ENCODE peak calls at places on chromosomes 3 and 15, in seven cellular contexts. S is GM13977, R is astrocyte of the spinal cord, H is mammary epithelial cell, Y is EL, D is DND-41, F is progenitor cell of endocrine pancreas. P is an unnamed sample.

GRCh38 chr3:6354653-6355052 is 506.3 kb upstream of the GRM7 start:
- DNase-seq in H (no peak), Y (no peak), S (no peak), F (no peak), R (no peak), D (no peak), P (peak)

GRCh38 chr15:63900306-63900705 is 66.6 kb upstream of the HERC1 start:
- DNase-seq in R (no peak), F (no peak), D (no peak), H (no peak), S (no peak), Y (no peak), P (no peak)

GRCh38 chr3:179348325-179349013 is 960 bp downstream of the MFN1 start:
- DNase-seq in Y (no peak), R (no peak), F (no peak), S (peak), H (peak), D (no peak), P (no peak)

GRCh38 chr15:74025436-74025835 is 30.9 kb downstream of the PML start:
- DNase-seq in D (no peak), Y (peak), H (no peak), R (no peak), S (no peak), F (no peak), P (no peak)

GRCh38 chr3:98690876-98691275 is 72.3 kb upstream of the ST3GAL6 start:
- DNase-seq in Y (peak), S (no peak), R (no peak), D (no peak), F (no peak), H (peak), P (no peak)

GRCh38 chr15:58528197-58528870 is 96.5 kb downstream of the LIPC start:
- DNase-seq in H (no peak), S (no peak), Y (peak), D (no peak), R (no peak), F (no peak), P (no peak)

GRCh38 chr3:58299839-58300516 is 6.1 kb upstream of the RPP14 start:
- DNase-seq in D (no peak), Y (peak), F (no peak), R (peak), H (peak), S (no peak), P (no peak)

GRCh38 chr15:45919806-45920205 is 285.0 kb downstream of the SQOR start:
- DNase-seq in D (no peak), F (no peak), S (no peak), Y (peak), R (peak), H (peak), P (no peak)

GRCh38 chr15:61410656-61411055 is 181.6 kb upstream of the RORA start:
- DNase-seq in H (no peak), R (no peak), Y (no peak), F (no peak), D (no peak), S (no peak), P (no peak)

GRCh38 chr3:69439683-69440270 is 53.9 kb upstream of the FRMD4B start:
- DNase-seq in D (no peak), S (peak), F (no peak), H (no peak), Y (peak), R (peak), P (no peak)

GRCh38 chr3:133158686-133159085 is 120.5 kb downstream of the TMEM108 start:
- DNase-seq in H (no peak), Y (no peak), S (no peak), R (no peak), D (no peak), F (no peak), P (peak)

GRCh38 chr3:147424325-147424910 is 15.3 kb downstream of the ZIC1 start:
- DNase-seq in D (no peak), Y (no peak), S (peak), F (no peak), R (peak), H (no peak), P (no peak)

GRCh38 chr3:122758877-122759670 is 34.6 kb downstream of the HSPBAP1 start:
- DNase-seq in Y (no peak), D (no peak), R (no peak), F (no peak), S (no peak), H (peak), P (no peak)

GRCh38 chr15:70071799-70072198 is 25.9 kb downstream of the TLE3 start:
- DNase-seq in H (no peak), F (no peak), Y (no peak), R (no peak), S (no peak), D (no peak), P (peak)

GRCh38 chr3:53938645-53939044 is 47.0 kb upstream of the SELENOK start:
- DNase-seq in F (peak), Y (peak), D (peak), H (peak), R (peak), S (peak), P (peak)

GRCh38 chr3:196138927-196139680 is 57.2 kb upstream of the TFRC start:
- DNase-seq in S (no peak), R (no peak), F (no peak), D (no peak), H (peak), Y (peak), P (no peak)

GRCh38 chr3:156036258-156037053 is 83.9 kb upstream of the KCNAB1 start:
- DNase-seq in S (no peak), H (no peak), D (no peak), Y (no peak), R (no peak), F (no peak), P (no peak)

GRCh38 chr15:89362203-89363101 is 27.8 kb upstream of the POLG start:
- DNase-seq in D (no peak), H (no peak), F (no peak), R (no peak), S (no peak), Y (no peak), P (peak)

GRCh38 chr15:77507911-77508310 is 87.2 kb downstream of the HMG20A start:
- DNase-seq in Y (no peak), F (no peak), H (peak), S (peak), R (peak), D (no peak), P (no peak)

GRCh38 chr3:152192936-152193672 is 75.6 kb upstream of the MBNL1 start:
- DNase-seq in Y (no peak), S (no peak), D (no peak), F (no peak), R (no peak), H (no peak), P (no peak)

GRCh38 chr3:184740509-184741258 is 28.8 kb upstream of the MAGEF1 start:
- DNase-seq in H (peak), R (peak), S (no peak), Y (peak), F (no peak), D (no peak), P (no peak)

GRCh38 chr3:177295116-177295515 is 97.8 kb upstream of the TBL1XR1 start:
- DNase-seq in H (peak), Y (no peak), D (no peak), R (no peak), F (no peak), S (no peak), P (no peak)

GRCh38 chr3:64220161-64220560 is 5.1 kb downstream of the PRICKLE2 start:
- DNase-seq in Y (peak), D (no peak), H (no peak), F (no peak), R (peak), S (no peak), P (no peak)

GRCh38 chr3:47984089-47984759 is 32.0 kb downstream of the MAP4 start:
- DNase-seq in S (no peak), Y (peak), R (peak), F (no peak), H (peak), D (no peak), P (no peak)

GRCh38 chr15:45536951-45537350 is 14.4 kb upstream of the SLC30A4 start:
- DNase-seq in D (no peak), S (no peak), Y (no peak), H (no peak), F (no peak), R (no peak), P (no peak)

GRCh38 chr15:92415639-92416297 is 22.1 kb downstream of the ST8SIA2 start:
- DNase-seq in S (no peak), D (no peak), Y (peak), H (no peak), R (no peak), F (no peak), P (no peak)

GRCh38 chr3:7953449-7954015 is 548.1 kb upstream of the LMCD1 start:
- DNase-seq in F (no peak), S (no peak), H (no peak), Y (no peak), R (no peak), D (no peak), P (no peak)

GRCh38 chr3:142863965-142864924 is 24.6 kb downstream of the PCOLCE2 start:
- DNase-seq in Y (peak), R (no peak), S (no peak), H (peak), F (no peak), D (no peak), P (no peak)

GRCh38 chr3:66464512-66464894 is 36.3 kb downstream of the LRIG1 start:
- DNase-seq in R (no peak), Y (no peak), F (no peak), H (no peak), D (no peak), S (no peak), P (no peak)

GRCh38 chr15:85889956-85890619 is 95.4 kb upstream of the KLHL25 start:
- DNase-seq in H (no peak), D (no peak), S (no peak), R (no peak), Y (no peak), F (no peak), P (no peak)

GRCh38 chr15:68526269-68526668 is 52.5 kb upstream of the CORO2B start:
- DNase-seq in Y (peak), H (peak), D (no peak), R (peak), F (no peak), S (peak), P (no peak)

GRCh38 chr3:58965870-58966269 is 84.0 kb downstream of the CFAP20DC start:
- DNase-seq in Y (peak), F (no peak), H (no peak), R (peak), D (no peak), S (no peak), P (no peak)

GRCh38 chr3:44036850-44037249 is 204.8 kb upstream of the TOPAZ1 start:
- DNase-seq in H (no peak), Y (no peak), D (no peak), S (no peak), R (no peak), F (no peak), P (no peak)

P was measured in SK-N-DZ.